ENCODE peak calls at places on chromosomes 4 and X, in seven cellular contexts. C is suprapubic skin, Y is upper lobe of left lung, G is SK-N-SH, J is breast epithelium, U is prostate gland, F is endothelial cell of umbilical vein. M is an unnamed sample. For H3K36me3, the result is how much of the 10 kb centered on the place peaks cover.

GRCh38 chrX:14489437-14489836 is 39.9 kb upstream of the GLRA2 start:
- DNase-seq in G (no peak), U (no peak), F (no peak), C (no peak), J (no peak), Y (no peak), M (no peak)

GRCh38 chr4:104722467-104722866 is 227.8 kb upstream of the CXXC4 start:
- DNase-seq in C (no peak), Y (no peak), G (no peak), J (no peak), U (no peak), F (no peak), M (no peak)

GRCh38 chrX:39816871-39817731 is 280.7 kb downstream of the BCOR start:
- DNase-seq in G (no peak), J (no peak), U (no peak), Y (no peak), F (no peak), C (no peak), M (no peak)

GRCh38 chrX:12866451-12867377 is at the start of gene TLR7:
- DNase-seq in F (no peak), C (no peak), Y (no peak), J (no peak), G (no peak), U (no peak), M (no peak)

GRCh38 chrX:102976290-102976689 is 39.2 kb downstream of the RAB40AL start:
- DNase-seq in U (no peak), F (no peak), J (no peak), C (no peak), Y (no peak), G (no peak), M (no peak)

GRCh38 chr4:2721586-2721985 is 34.5 kb downstream of the TNIP2 start:
- DNase-seq in C (no peak), U (no peak), F (no peak), Y (no peak), G (no peak), J (no peak), M (peak)

GRCh38 chr4:188372856-188373255 is 233.6 kb downstream of the TRIML1 start:
- DNase-seq in F (no peak), C (no peak), Y (no peak), J (no peak), U (no peak), G (no peak), M (no peak)

GRCh38 chr4:110019153-110019552 is 106.5 kb downstream of the EGF start:
- DNase-seq in F (no peak), J (no peak), Y (no peak), U (no peak), G (no peak), C (no peak), M (no peak)

GRCh38 chrX:109624641-109625311 is at the start of gene KCNE5:
- DNase-seq in C (no peak), G (peak), Y (peak), J (no peak), U (no peak), F (no peak), M (no peak)

GRCh38 chrX:72304877-72305276 is 837 bp downstream of the CITED1 start:
- DNase-seq in F (no peak), J (no peak), U (no peak), Y (peak), C (no peak), G (peak), M (no peak)

GRCh38 chr4:150289198-150289597 is 211.0 kb downstream of the DCLK2 start:
- DNase-seq in Y (no peak), C (no peak), F (no peak), J (no peak), G (no peak), U (no peak), M (no peak)

GRCh38 chr4:7206385-7206784 is 14.0 kb downstream of the SORCS2 start:
- DNase-seq in C (no peak), G (no peak), U (no peak), J (no peak), F (peak), Y (no peak), M (no peak)

GRCh38 chrX:1462596-1463251 is 10.0 kb upstream of the ASMTL start:
- DNase-seq in J (no peak), C (peak), Y (no peak), F (peak), U (no peak), G (no peak), M (peak)

GRCh38 chr4:36209941-36210663 is 34.2 kb downstream of the ARAP2 start:
- DNase-seq in G (no peak), U (no peak), F (no peak), Y (no peak), C (no peak), J (no peak), M (no peak)

GRCh38 chr4:140133576-140133975 is 20.4 kb downstream of the MAML3 start:
- DNase-seq in C (no peak), G (no peak), F (no peak), U (no peak), Y (no peak), J (no peak), M (no peak)

GRCh38 chrX:131617182-131617581 is 73.3 kb downstream of the OR13H1 start:
- DNase-seq in U (no peak), G (no peak), C (no peak), J (no peak), Y (no peak), F (no peak), M (no peak)

GRCh38 chr4:56958111-56958517 is 19.3 kb downstream of the NOA1 start:
- DNase-seq in F (peak), Y (no peak), G (no peak), C (peak), J (peak), U (peak), M (peak)

GRCh38 chr4:174365018-174365587 is 81.4 kb downstream of the CEP44 start:
- DNase-seq in Y (no peak), J (no peak), F (peak), C (no peak), G (peak), U (no peak), M (no peak)

GRCh38 chr4:151690164-151690856 is 70.5 kb downstream of the GATB start:
- DNase-seq in J (no peak), Y (no peak), U (no peak), G (peak), F (peak), C (no peak), M (no peak)

GRCh38 chrX:111823068-111823467 is 52.9 kb upstream of the TRPC5OS start:
- DNase-seq in Y (no peak), C (no peak), J (no peak), U (no peak), F (no peak), G (peak), M (no peak)

GRCh38 chrX:53128097-53128749 is 34.3 kb downstream of the KANTR start:
- DNase-seq in J (no peak), G (no peak), C (no peak), U (no peak), Y (no peak), F (no peak), M (no peak)

GRCh38 chr4:111775908-111776307 is 369.3 kb upstream of the FAM241A start:
- DNase-seq in G (no peak), C (no peak), J (no peak), F (no peak), Y (no peak), U (no peak), M (no peak)

GRCh38 chrX:63930140-63930539 is 145.1 kb upstream of the ARHGEF9 start:
- DNase-seq in F (no peak), Y (no peak), J (no peak), G (peak), C (no peak), U (no peak), M (no peak)

GRCh38 chr4:121397941-121398601 is 17.3 kb upstream of the QRFPR start:
- DNase-seq in G (no peak), J (no peak), C (no peak), F (no peak), U (peak), Y (no peak), M (peak)

GRCh38 chrX:15750611-15751159 is 12.6 kb downstream of the CA5B start:
- DNase-seq in G (no peak), C (no peak), J (no peak), F (no peak), Y (no peak), U (no peak), M (no peak)

GRCh38 chr4:118776166-118776954 is 59.6 kb downstream of the SEC24D start:
- DNase-seq in J (no peak), F (peak), Y (no peak), G (no peak), U (no peak), C (no peak), M (no peak)

GRCh38 chr4:7041851-7042696 is 1.1 kb upstream of the TADA2B start:
- DNase-seq in J (no peak), Y (peak), C (peak), F (no peak), G (peak), U (peak), M (peak)

GRCh38 chr4:151743128-151743854 is 17.5 kb downstream of the GATB start:
- DNase-seq in J (no peak), Y (no peak), U (no peak), F (no peak), C (no peak), G (no peak), M (no peak)

GRCh38 chrX:121221321-121221977 is 174.0 kb downstream of the GLUD2 start:
- DNase-seq in G (no peak), U (no peak), Y (no peak), J (no peak), C (no peak), F (no peak), M (no peak)

GRCh38 chr4:142719854-142720541 is 126.1 kb downstream of the INPP4B start:
- DNase-seq in G (peak), J (no peak), C (no peak), U (no peak), F (peak), Y (no peak), M (no peak)

GRCh38 chr4:148780426-148781005 is 338.3 kb upstream of the NR3C2 start:
- DNase-seq in F (no peak), Y (no peak), C (no peak), U (no peak), J (no peak), G (no peak), M (no peak)

GRCh38 chr4:177484613-177485021 is 42.4 kb upstream of the AGA start:
- DNase-seq in Y (no peak), U (no peak), J (no peak), F (peak), G (no peak), C (no peak), M (no peak)
- H3K36me3 ChIP-seq in Y (under half), U (under half), J (under half), F (under half), G (under half), C (under half), M (under half)

GRCh38 chr4:83449009-83449408 is 6.6 kb downstream of the HELQ start:
- DNase-seq in F (no peak), U (no peak), G (no peak), Y (no peak), J (no peak), C (no peak), M (no peak)
- TF ChIP-seq POLR2AphosphoS5 in F (no peak), U (no peak), G (no peak), Y (no peak), J (no peak), C (no peak), M (no peak)

DNA sequence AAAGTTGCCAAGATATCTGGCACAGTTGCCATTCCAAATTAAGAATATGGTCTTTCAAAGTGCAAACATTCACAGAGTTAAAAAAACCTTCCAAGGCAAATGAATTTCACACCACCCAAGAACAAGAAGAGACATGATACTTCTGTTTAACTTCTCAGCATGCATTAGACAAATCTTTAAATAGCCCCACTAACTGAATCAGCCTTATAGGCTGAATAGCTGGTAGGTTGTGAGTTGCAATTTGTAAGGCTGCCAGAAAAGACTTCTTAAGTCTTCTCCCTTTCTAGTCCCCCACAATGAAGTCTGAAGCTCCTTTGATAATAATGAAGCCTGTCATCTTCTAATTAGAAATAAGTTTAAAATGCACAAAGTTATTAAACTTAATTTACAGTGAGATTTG is 95.6 kb downstream of the MAPK10 start:
- DNase-seq in G (no peak), Y (no peak), F (no peak), U (no peak), J (no peak), C (no peak), M (no peak)
- H3K36me3 ChIP-seq in G (under half), Y (under half), F (under half), U (under half), J (under half), C (under half), M (under half)

DNA sequence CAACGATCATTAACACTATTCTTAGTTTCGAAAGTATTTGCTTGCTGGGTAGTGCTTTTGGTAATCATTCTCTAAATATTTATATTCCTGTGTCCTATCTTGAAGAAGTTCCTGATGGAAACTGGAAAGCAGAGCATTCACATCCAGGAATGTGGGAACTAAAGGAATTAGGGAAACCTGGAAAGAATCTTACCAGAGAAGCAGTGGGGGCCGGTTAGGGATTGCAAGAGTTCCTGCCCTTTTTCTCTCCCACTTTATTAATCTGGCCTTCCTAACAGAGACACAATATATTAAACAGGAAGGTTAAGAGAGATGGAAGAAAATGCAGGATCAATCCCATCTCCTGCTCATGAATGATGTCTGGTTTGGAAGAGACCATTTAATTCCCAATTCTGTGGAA is 52.1 kb downstream of the C4orf51 start:
- DNase-seq in Y (no peak), U (no peak), F (peak), J (no peak), C (no peak), G (no peak), M (no peak)
- TF ChIP-seq POLR2AphosphoS5 in Y (no peak), U (no peak), F (no peak), J (no peak), C (no peak), G (no peak), M (no peak)

DNA sequence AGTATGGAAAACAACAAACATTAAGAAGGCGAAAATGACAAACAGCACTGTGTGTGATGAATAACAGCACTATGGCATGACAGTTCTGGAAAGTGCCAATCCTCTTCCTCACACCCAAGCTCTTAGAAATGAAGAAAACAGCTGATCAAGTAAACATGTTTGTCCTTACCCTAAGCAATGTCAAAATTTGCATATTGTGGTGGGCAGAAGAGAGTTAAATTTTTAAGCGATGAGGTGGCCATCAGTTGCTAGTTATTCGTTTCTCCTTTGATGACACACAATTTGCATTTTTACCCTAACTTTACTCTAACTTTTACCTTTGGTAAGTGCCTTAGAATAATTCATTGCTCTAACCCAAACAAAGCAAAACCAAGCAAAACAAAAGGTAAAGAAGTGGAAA is 8.8 kb downstream of the PROM1 start:
- DNase-seq in J (no peak), G (no peak), U (no peak), F (no peak), Y (no peak), C (no peak), M (no peak)
- H3K36me3 ChIP-seq in J (under half), G (under half), U (under half), F (under half), Y (under half), C (under half), M (under half)

GRCh38 chr4:153542835-153543234 is 76.7 kb downstream of the TMEM131L start:
- DNase-seq in C (no peak), G (no peak), J (no peak), Y (no peak), F (no peak), U (no peak), M (no peak)
- TF ChIP-seq POLR2AphosphoS5 in C (no peak), G (no peak), J (no peak), Y (no peak), F (no peak), U (no peak), M (no peak)

GRCh38 chrX:65695849-65696248 is 28.4 kb downstream of the MSN start:
- DNase-seq in G (no peak), J (no peak), Y (no peak), F (no peak), U (no peak), C (no peak), M (no peak)

GRCh38 chrX:65697915-65698796 is 30.7 kb downstream of the MSN start:
- DNase-seq in U (no peak), C (no peak), G (no peak), Y (no peak), J (no peak), F (peak), M (no peak)

GRCh38 chrX:65702956-65703355 is 35.5 kb downstream of the MSN start:
- DNase-seq in Y (no peak), C (no peak), F (no peak), J (no peak), U (no peak), G (no peak), M (no peak)

GRCh38 chrX:65696613-65697012 is 29.2 kb downstream of the MSN start:
- DNase-seq in J (no peak), Y (no peak), F (no peak), C (no peak), U (no peak), G (no peak), M (no peak)

GRCh38 chrX:65697173-65697572 is 29.7 kb downstream of the MSN start:
- DNase-seq in G (no peak), U (no peak), F (no peak), C (no peak), J (no peak), Y (no peak), M (no peak)
- H3K36me3 ChIP-seq in G (under half), U (under half), F (under half), C (under half), J (under half), Y (under half), M (under half)

GRCh38 chr4:40516651-40517050 is 113.0 kb downstream of the RBM47 start:
- DNase-seq in U (no peak), G (no peak), F (no peak), C (no peak), J (no peak), Y (no peak), M (no peak)

GRCh38 chr4:40515037-40515397 is 114.6 kb downstream of the RBM47 start:
- DNase-seq in U (peak), F (no peak), J (no peak), G (no peak), Y (no peak), C (no peak), M (no peak)

GRCh38 chr4:40511017-40511614 is 118.5 kb downstream of the RBM47 start:
- DNase-seq in C (no peak), G (no peak), U (peak), J (no peak), F (no peak), Y (no peak), M (no peak)

GRCh38 chr4:40514409-40515025 is 115.1 kb downstream of the RBM47 start:
- DNase-seq in Y (no peak), J (no peak), C (no peak), G (no peak), F (no peak), U (peak), M (no peak)

GRCh38 chr4:40515398-40516293 is 114.0 kb downstream of the RBM47 start:
- DNase-seq in J (no peak), Y (no peak), C (no peak), F (no peak), G (no peak), U (no peak), M (no peak)
- TF ChIP-seq POLR2AphosphoS5 in J (no peak), Y (no peak), C (no peak), F (no peak), G (no peak), U (no peak), M (no peak)

DNA sequence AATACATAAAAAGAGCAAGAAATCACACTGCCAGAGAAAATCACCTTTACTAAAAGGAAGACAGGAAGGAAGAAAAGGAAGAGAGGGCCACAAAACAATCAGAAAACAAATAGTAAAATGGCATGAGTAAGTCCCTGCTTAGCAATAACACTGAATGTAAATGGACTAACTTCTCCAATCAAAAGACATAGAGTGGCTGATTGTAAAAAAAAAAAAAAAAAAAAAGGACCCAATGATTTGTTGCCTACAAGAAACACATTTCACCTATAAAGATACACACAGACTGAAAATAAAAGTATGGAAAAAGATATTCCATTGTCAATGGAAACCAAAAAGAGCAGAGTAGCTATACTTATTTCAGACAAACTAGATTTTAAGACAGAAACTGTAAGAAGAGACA is 12.6 kb downstream of the CENPU start:
- DNase-seq in F (no peak), C (no peak), Y (no peak), U (no peak), J (no peak), G (no peak), M (no peak)
- H3K36me3 ChIP-seq in F (under half), C (under half), Y (under half), U (under half), J (under half), G (under half), M (under half)